ENCODE peak calls at places on chromosomes 13 and 19, in ten cellular contexts. M, D, J, S, Y, X, O, B, N and I are unnamed samples.

GRCh38 chr19:35336166-35336955 is 7.4 kb downstream of the CD22 start:
- DNase-seq in B (no peak), Y (no peak), S (no peak), M (no peak), O (no peak), D (no peak), J (no peak), N (no peak), X (no peak), I (no peak)

GRCh38 chr13:25727250-25727649 is 324.6 kb downstream of the SHISA2 start:
- DNase-seq in B (no peak), N (no peak), M (no peak), X (no peak), O (no peak), Y (no peak), D (no peak), J (no peak), S (no peak), I (no peak)

GRCh38 chr19:51514866-51515481 is 13.4 kb upstream of the SIGLEC12 start:
- DNase-seq in Y (peak; percentile 6), B (peak; percentile 31), S (peak; percentile 78), O (peak; percentile 53), N (peak; percentile 9), M (peak; percentile 73), D (no peak), J (no peak), X (peak; percentile 56), I (no peak)

GRCh38 chr19:18414504-18415176 is 4.6 kb upstream of the SSBP4 start:
- DNase-seq in N (no peak), M (peak; percentile 68), D (no peak), B (no peak), X (no peak), S (peak; percentile 48), J (no peak), O (peak; percentile 37), Y (no peak), I (no peak)

GRCh38 chr19:46714523-46715106 is 2.3 kb downstream of the PRKD2 start:
- DNase-seq in B (peak; percentile 61), X (no peak), N (no peak), J (peak; percentile 41), Y (no peak), O (peak; percentile 50), M (no peak), D (no peak), S (no peak), I (peak; percentile 60)

GRCh38 chr19:10107254-10107653 is 1.1 kb downstream of the PPAN start:
- DNase-seq in Y (no peak), X (no peak), S (no peak), O (no peak), N (no peak), D (no peak), M (peak; percentile 47), J (no peak), B (no peak), I (no peak)

GRCh38 chr13:82356667-82357066 is 1525.6 kb downstream of the SLITRK1 start:
- DNase-seq in J (no peak), X (peak; percentile 0), M (peak; percentile 8), D (no peak), B (no peak), S (peak; percentile 39), O (no peak), N (no peak), Y (no peak), I (no peak)

GRCh38 chr19:17681505-17682125 is 6.5 kb downstream of the UNC13A start:
- DNase-seq in O (peak; percentile 60), X (peak; percentile 25), B (no peak), S (peak; percentile 49), M (peak; percentile 71), D (no peak), N (no peak), Y (peak; percentile 64), J (no peak), I (no peak)

GRCh38 chr19:16429066-16429758 is 42.6 kb downstream of the EPS15L1 start:
- DNase-seq in Y (no peak), J (no peak), N (peak; percentile 94), O (no peak), D (no peak), S (no peak), B (no peak), X (no peak), M (no peak), I (no peak)

GRCh38 chr19:16461630-16462051 is 10.1 kb downstream of the EPS15L1 start:
- DNase-seq in B (no peak), M (no peak), O (no peak), N (peak; percentile 72), J (no peak), S (no peak), X (no peak), Y (no peak), D (no peak), I (no peak)

GRCh38 chr13:113017506-113018215 is 48.6 kb downstream of the MCF2L start:
- DNase-seq in N (no peak), O (no peak), D (no peak), X (no peak), Y (no peak), S (no peak), J (no peak), M (no peak), B (no peak), I (no peak)

GRCh38 chr13:72850959-72851677 is 69.2 kb downstream of the PIBF1 start:
- DNase-seq in J (no peak), X (no peak), Y (no peak), M (no peak), D (no peak), B (no peak), S (no peak), N (no peak), O (no peak), I (no peak)

GRCh38 chr13:37075164-37075563 is 15.7 kb upstream of the SUPT20H start:
- DNase-seq in N (no peak), D (no peak), M (no peak), X (no peak), O (no peak), Y (no peak), J (no peak), S (no peak), B (no peak), I (no peak)

GRCh38 chr13:37070956-37071355 is 11.5 kb upstream of the SUPT20H start:
- DNase-seq in D (no peak), M (no peak), X (peak; percentile 55), S (no peak), O (no peak), J (no peak), Y (no peak), B (no peak), N (peak; percentile 81), I (no peak)

GRCh38 chr13:37076818-37077217 is 17.3 kb upstream of the SUPT20H start:
- DNase-seq in O (no peak), X (no peak), J (no peak), B (no peak), D (no peak), Y (no peak), S (no peak), N (no peak), M (no peak), I (no peak)

GRCh38 chr13:37072024-37072423 is 12.5 kb upstream of the SUPT20H start:
- DNase-seq in M (no peak), S (no peak), B (no peak), N (no peak), J (no peak), O (no peak), X (no peak), D (no peak), Y (no peak), I (no peak)

DNA sequence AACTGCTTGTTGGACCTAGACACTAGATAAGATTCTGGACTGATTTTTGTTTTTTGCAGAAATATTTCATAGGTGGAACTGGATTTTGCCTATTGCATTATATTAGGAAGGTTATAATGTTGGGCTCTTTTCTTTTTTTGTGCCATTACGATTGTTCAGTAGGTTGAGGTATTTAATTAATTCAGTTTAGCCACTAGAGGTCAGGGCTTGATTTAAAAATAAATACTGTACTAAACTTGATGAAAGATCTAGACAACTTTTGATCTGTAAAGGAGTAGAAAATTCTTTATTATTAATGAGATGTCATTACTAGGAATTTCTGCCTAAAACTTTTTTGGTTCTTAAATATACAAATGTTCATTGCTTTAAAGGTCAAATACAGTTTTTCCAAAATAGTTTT is 15.2 kb upstream of the SUPT20H start:
- DNase-seq in N (no peak), M (peak; percentile 37), O (peak; percentile 52), S (peak; percentile 67), B (no peak), Y (no peak), X (peak; percentile 59), D (peak; percentile 8), J (no peak), I (no peak)
- TF ChIP-seq CTCF in N (peak; percentile 39), M (no peak), O (peak; percentile 36), S (peak; percentile 40), B (no peak), Y (peak; percentile 63), X (peak; percentile 53), D (peak; percentile 32), J (peak; percentile 54), I (no peak)

GRCh38 chr13:99347911-99348451 is 40.8 kb upstream of the GPR183 start:
- DNase-seq in M (no peak), J (no peak), S (no peak), O (no peak), Y (no peak), B (no peak), X (peak; percentile 3), D (no peak), N (no peak), I (no peak)
- TF ChIP-seq CTCF in M (no peak), J (no peak), S (no peak), O (no peak), Y (no peak), B (no peak), X (no peak), D (no peak), N (no peak), I (no peak)

GRCh38 chr13:48299591-48299990 is 4.0 kb upstream of the RB1 start:
- DNase-seq in Y (no peak), S (no peak), B (no peak), X (no peak), N (no peak), D (no peak), M (no peak), J (no peak), O (no peak), I (no peak)
- TF ChIP-seq CTCF in Y (no peak), S (no peak), B (no peak), X (no peak), N (no peak), D (no peak), M (no peak), J (no peak), O (no peak), I (no peak)

DNA sequence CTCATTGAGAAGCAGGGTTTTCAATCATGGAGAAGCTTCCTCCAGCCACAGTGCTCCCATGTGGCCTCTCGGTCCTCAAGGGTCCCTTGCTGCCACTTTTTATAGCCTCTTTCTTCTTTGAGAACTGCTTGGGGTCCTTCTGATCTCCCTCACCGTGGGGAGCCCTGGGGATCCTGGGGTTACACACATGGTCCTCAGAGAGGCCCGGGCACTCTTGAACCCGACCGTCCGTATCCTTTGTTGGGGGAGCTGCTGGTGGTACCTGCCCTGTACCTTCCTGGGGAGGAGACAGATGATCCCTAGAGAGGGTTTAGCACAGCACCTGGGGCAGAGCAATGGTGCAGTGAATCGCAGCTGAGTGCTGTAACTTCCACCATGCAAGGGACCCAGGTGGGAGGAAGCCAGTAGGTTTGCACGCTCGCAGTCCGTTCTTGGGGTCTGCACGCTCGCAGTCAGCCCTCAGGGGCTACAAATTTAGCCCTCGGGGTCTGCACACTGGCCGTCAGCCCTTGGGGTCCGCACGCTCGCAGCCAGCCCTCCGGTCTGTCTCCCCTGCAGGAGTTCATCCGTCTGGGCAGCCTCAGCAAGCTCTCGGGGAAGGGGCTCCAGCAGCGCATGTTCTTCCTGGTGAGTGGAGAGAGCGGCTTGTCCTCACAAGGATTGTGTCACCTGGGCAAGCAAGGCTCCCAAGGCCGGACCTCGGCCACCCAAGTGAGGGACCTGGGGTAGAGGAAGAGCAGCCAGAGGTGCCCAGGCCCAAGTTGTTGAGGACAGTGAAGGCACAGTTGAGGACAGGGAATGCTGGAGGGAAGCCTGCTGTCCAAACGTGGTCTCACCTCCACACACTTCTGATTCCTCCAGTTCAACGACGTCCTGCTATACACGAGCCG is 138.4 kb downstream of the STK24 start:
- DNase-seq in Y (no peak), N (no peak), M (no peak), O (no peak), D (no peak), B (no peak), S (no peak), J (no peak), X (no peak), I (no peak)
- TF ChIP-seq CTCF in Y (no peak), N (no peak), M (no peak), O (no peak), D (no peak), B (no peak), S (no peak), J (no peak), X (no peak), I (no peak)